ENCODE peak calls at places on chromosomes 1 and 21, in seven cellular contexts. W is HCT116, V is K562, M is HepG2, C is endothelial cell of umbilical vein, O is GM12878, J is H1. S is an unnamed sample.

GRCh38 chr1:79966438-79966837 is 959.9 kb upstream of the ADGRL4 start:
- DNase-seq in W (no peak), V (no peak), J (no peak), C (no peak), M (no peak), O (no peak), S (no peak)

GRCh38 chr21:45893166-45894106 is 88.1 kb upstream of the COL6A1 start:
- DNase-seq in C (no peak), M (no peak), W (no peak), V (no peak), O (no peak), J (no peak), S (no peak)

GRCh38 chr1:32903991-32904776 is 3.0 kb upstream of the TMEM54 start:
- DNase-seq in C (no peak), J (no peak), V (no peak), M (no peak), W (no peak), O (no peak), S (no peak)

GRCh38 chr1:99727575-99728190 is 38.8 kb downstream of the FRRS1 start:
- DNase-seq in O (no peak), W (no peak), J (no peak), C (peak; percentile 55), V (no peak), M (no peak), S (peak; percentile 86)

GRCh38 chr1:3503525-3503886 is 49.0 kb downstream of the ARHGEF16 start:
- DNase-seq in O (no peak), C (no peak), M (no peak), V (no peak), J (no peak), W (no peak), S (no peak)

GRCh38 chr1:21334214-21335087 is 44.2 kb upstream of the ECE1 start:
- DNase-seq in M (no peak), C (peak; percentile 75), J (no peak), V (peak; percentile 65), W (no peak), O (peak; percentile 91), S (peak; percentile 86)

GRCh38 chr21:38306407-38306806 is 49.6 kb downstream of the KCNJ15 start:
- DNase-seq in M (no peak), O (no peak), J (no peak), W (no peak), V (no peak), C (peak; percentile 90), S (peak; percentile 96)

GRCh38 chr1:11712285-11712684 is 20.8 kb downstream of the DRAXIN start:
- DNase-seq in M (no peak), V (no peak), O (no peak), W (no peak), J (no peak), C (no peak), S (no peak)

GRCh38 chr1:234870020-234870378 is 258.6 kb downstream of the TOMM20 start:
- DNase-seq in J (no peak), O (no peak), C (no peak), V (no peak), W (no peak), M (no peak), S (no peak)

GRCh38 chr1:41482001-41482765 is 2.3 kb downstream of the EDN2 start:
- DNase-seq in V (no peak), J (no peak), C (no peak), O (no peak), W (no peak), M (no peak), S (no peak)

GRCh38 chr1:25848531-25848930 is 10.7 kb downstream of the AUNIP start:
- DNase-seq in J (no peak), C (peak; percentile 53), V (no peak), O (no peak), M (no peak), W (no peak), S (peak; percentile 30)

GRCh38 chr1:212782422-212783154 is 9.0 kb downstream of the NSL1 start:
- DNase-seq in M (peak; percentile 3), J (no peak), W (no peak), O (no peak), V (no peak), C (peak; percentile 79), S (peak; percentile 69)

GRCh38 chr1:43366179-43366578 is 1.6 kb downstream of the ELOVL1 start:
- DNase-seq in M (no peak), J (no peak), W (no peak), C (no peak), O (no peak), V (peak; percentile 50), S (no peak)
- TF ChIP-seq POLR2A in M (no peak), J (no peak), W (peak; percentile 68), C (no peak), O (no peak), V (no peak), S (no peak)

DNA sequence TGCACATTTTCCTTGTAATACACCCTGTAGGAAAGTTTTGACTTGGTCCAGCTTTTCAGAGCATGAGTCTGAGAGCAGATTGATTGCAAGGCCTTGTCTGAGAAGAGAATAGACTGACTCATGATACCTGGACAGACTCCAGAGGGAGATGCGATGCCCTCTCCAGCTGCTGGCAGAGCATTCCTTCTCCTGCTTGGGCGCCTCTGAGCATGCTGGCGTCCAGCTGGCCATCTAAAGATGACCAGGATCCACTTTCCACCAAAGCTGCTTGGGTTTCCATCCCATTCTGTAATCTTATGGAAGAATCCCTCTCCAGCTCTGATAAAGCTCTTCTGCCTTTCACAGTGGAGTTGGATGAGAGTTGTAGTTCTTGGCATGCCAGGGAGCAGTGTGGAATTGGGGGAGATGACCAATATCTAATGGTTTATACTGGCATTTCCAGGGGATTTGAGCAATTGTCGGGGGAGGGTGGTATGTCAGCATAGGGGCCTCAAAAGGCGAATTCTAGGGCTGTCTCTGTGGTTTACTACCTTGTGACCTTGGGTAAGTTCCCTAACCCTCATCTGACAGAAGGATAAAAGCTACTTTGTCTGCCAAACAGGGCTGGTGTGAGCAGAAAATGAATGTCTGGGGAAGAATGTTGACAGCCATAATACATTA is 19.5 kb downstream of the SZRD1 start:
- DNase-seq in O (no peak), J (no peak), M (peak; percentile 29), C (peak; percentile 71), W (no peak), V (no peak), S (peak; percentile 76)
- H3K27ac ChIP-seq in O (peak overlapping the region; percentile 77), J (no peak overlapping the region), M (no peak overlapping the region), C (no peak overlapping the region), W (peak overlapping the region; percentile 30), V (no peak overlapping the region), S (peak overlapping the region; percentile 12)

GRCh38 chr1:201648911-201649775 is 110.2 kb downstream of the NAV1 start:
- DNase-seq in C (peak; percentile 58), J (no peak), O (no peak), W (no peak), V (peak; percentile 58), M (no peak), S (peak; percentile 40)
- H2AFZ ChIP-seq in C (no peak overlapping the region), J (no peak overlapping the region), O (no peak overlapping the region), W (no peak overlapping the region), V (peak overlapping the region; percentile 79), M (no peak overlapping the region), S (peak overlapping the region; percentile 82)

GRCh38 chr1:221741971-221742554 is at the start of gene DUSP10:
- DNase-seq in J (peak; percentile 97), M (peak; percentile 99), V (peak; percentile 98), C (peak; percentile 100), W (peak; percentile 97), O (peak; percentile 97), S (peak; percentile 100)
- TF ChIP-seq POLR2A in J (no peak), M (peak; percentile 67), V (peak; percentile 80), C (no peak), W (no peak), O (peak; percentile 72), S (peak; percentile 94)